ENCODE peak calls at places on chromosomes 3 and 15, in nine cellular contexts. M is cardiac muscle cell, N is ovary, V is upper lobe of right lung, J is pancreas, E is AG04450, D is GM23338, X is OCI-LY7, P is GM13977. U is an unnamed sample.

GRCh38 chr3:15538345-15538744 is 16.8 kb upstream of the COLQ start:
- DNase-seq in V (no peak), X (no peak), P (no peak), N (no peak), D (no peak), J (no peak), E (no peak), M (no peak), U (no peak)

GRCh38 chr3:110165753-110166152 is 828.4 kb upstream of the DPPA4 start:
- DNase-seq in V (no peak), N (no peak), P (no peak), X (no peak), M (peak), D (peak), E (no peak), J (peak), U (no peak)

GRCh38 chr3:164407111-164407510 is 671.2 kb downstream of the SI start:
- DNase-seq in D (no peak), J (no peak), M (no peak), P (no peak), N (no peak), E (no peak), X (no peak), V (no peak), U (no peak)

GRCh38 chr15:51368751-51369450 is 27.4 kb downstream of the GLDN start:
- DNase-seq in D (no peak), M (peak), P (no peak), X (no peak), J (no peak), V (no peak), E (peak), N (no peak), U (no peak)

GRCh38 chr15:67196672-67197363 is 57.6 kb downstream of the AAGAB start:
- DNase-seq in P (no peak), N (no peak), X (no peak), D (no peak), E (peak), J (no peak), V (no peak), M (peak), U (no peak)

GRCh38 chr3:19866751-19867347 is 67.2 kb downstream of the EFHB start:
- DNase-seq in P (peak), D (peak), J (peak), E (no peak), V (no peak), M (peak), X (peak), N (no peak), U (peak)

GRCh38 chr15:29093065-29093435 is 176.6 kb downstream of the NSMCE3 start:
- DNase-seq in P (no peak), N (no peak), M (no peak), E (no peak), X (no peak), D (no peak), J (no peak), V (peak), U (no peak)

GRCh38 chr3:153443961-153444360 is 281.9 kb downstream of the RAP2B start:
- DNase-seq in M (peak), N (no peak), E (no peak), V (no peak), J (no peak), D (peak), P (no peak), X (peak), U (no peak)

GRCh38 chr15:89139613-89140499 is 51.6 kb downstream of the ABHD2 start:
- DNase-seq in M (peak), E (no peak), P (no peak), D (peak), N (no peak), J (no peak), X (no peak), V (no peak), U (no peak)

GRCh38 chr15:79629687-79630086 is 197.6 kb downstream of the MINAR1 start:
- DNase-seq in X (no peak), D (no peak), N (no peak), E (no peak), P (no peak), M (peak), J (peak), V (no peak), U (no peak)

GRCh38 chr3:61650276-61650675 is 88.9 kb downstream of the PTPRG start:
- DNase-seq in P (no peak), N (peak), J (peak), V (no peak), M (peak), E (no peak), X (no peak), D (no peak), U (no peak)

GRCh38 chr15:45254405-45255293 is 2.6 kb downstream of the SLC28A2 start:
- DNase-seq in E (peak), D (no peak), N (no peak), M (no peak), V (no peak), X (no peak), J (peak), P (no peak), U (no peak)

GRCh38 chr3:77939726-77940125 is 899.8 kb downstream of the ROBO2 start:
- DNase-seq in D (no peak), J (no peak), X (no peak), N (no peak), P (no peak), V (no peak), E (no peak), M (peak), U (no peak)

GRCh38 chr15:58452775-58453174 is 21.0 kb downstream of the LIPC start:
- DNase-seq in N (no peak), M (no peak), P (no peak), J (no peak), V (no peak), E (no peak), D (no peak), X (no peak), U (no peak)

DNA sequence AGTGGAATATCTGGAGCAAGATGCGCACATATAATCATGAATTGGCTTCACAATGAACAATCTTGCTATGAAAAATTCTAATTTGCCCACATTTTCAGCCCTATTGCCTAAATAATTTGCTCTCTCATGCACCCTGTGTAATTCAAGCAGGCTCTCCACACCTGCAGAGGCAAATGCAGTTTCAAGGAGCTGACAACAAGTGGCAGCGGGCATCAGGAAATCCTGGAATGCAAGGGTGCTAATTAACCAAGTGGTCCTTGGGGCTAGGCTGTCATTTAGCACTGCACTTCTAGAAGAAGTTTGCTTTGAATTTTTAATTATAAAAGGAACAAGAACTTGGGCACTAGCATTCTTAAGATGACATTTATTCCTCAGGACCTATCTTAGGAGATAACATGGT is 56.3 kb upstream of the ICE2 start:
- DNase-seq in V (no peak), M (no peak), X (no peak), P (no peak), E (no peak), D (peak), N (no peak), J (no peak), U (no peak)
- TF ChIP-seq CTCF in V (no peak), M (no peak), X (no peak), P (no peak), E (no peak), D (peak), N (no peak), J (no peak), U (no peak)

GRCh38 chr15:85444329-85444605 is 63.9 kb downstream of the AKAP13 start:
- DNase-seq in X (no peak), N (no peak), D (no peak), P (no peak), J (no peak), M (no peak), V (no peak), E (no peak), U (no peak)

GRCh38 chr15:85443046-85443445 is 62.6 kb downstream of the AKAP13 start:
- DNase-seq in M (no peak), J (no peak), E (no peak), D (no peak), X (peak), N (no peak), P (no peak), V (no peak), U (no peak)

GRCh38 chr15:85445361-85445760 is 65.0 kb downstream of the AKAP13 start:
- DNase-seq in E (no peak), P (no peak), V (no peak), J (no peak), M (no peak), X (no peak), D (no peak), N (no peak), U (no peak)

GRCh38 chr15:85440451-85440850 is 60.0 kb downstream of the AKAP13 start:
- DNase-seq in D (no peak), J (no peak), P (peak), V (no peak), E (no peak), X (peak), M (no peak), N (no peak), U (no peak)

DNA sequence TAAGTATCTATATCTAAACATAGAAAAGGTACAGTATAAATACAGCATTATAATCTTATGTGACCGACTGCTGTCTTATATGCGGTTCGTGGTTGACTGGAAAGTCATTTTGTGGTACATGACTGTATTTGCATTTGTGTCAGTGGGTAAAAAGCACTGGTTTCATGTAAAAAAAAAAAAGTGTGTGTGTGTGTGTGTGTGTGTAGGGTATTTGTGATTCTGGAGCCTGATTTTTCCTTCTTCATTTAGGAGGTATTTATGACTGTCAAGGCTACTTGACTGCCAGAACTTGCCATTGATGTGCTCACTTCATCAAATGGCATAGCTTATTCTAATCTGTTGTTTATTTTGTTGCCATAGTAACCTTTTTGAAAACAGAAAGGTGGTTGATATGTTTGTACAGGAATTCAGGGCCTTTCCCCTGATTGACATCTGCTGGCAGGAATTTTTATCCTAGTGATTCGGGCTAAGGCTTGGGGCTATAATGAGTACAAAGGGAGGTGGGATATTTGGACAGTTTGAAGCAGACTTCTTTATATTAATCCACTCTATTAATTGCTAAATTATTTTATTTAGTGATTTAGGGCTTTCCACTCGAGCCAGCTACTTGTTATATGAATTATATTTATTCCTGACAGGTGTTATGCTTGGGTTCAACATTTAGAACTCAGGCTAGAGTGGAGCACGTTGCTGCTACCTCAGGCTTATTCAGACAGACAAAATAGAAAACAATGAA is 63.4 kb downstream of the AKAP13 start:
- DNase-seq in E (no peak), P (no peak), N (no peak), D (peak), V (no peak), X (peak), J (peak), M (peak), U (peak)
- TF ChIP-seq CTCF in E (no peak), P (no peak), N (no peak), D (no peak), V (no peak), X (no peak), J (no peak), M (no peak), U (no peak)

GRCh38 chr3:135246027-135246426 is 451.0 kb downstream of the EPHB1 start:
- DNase-seq in E (no peak), X (no peak), D (peak), M (no peak), P (no peak), J (no peak), N (no peak), V (no peak), U (no peak)
- TF ChIP-seq CTCF in E (no peak), X (peak), D (peak), M (no peak), P (peak), J (no peak), N (no peak), V (peak), U (no peak)

GRCh38 chr15:23576034-23576433 is 10.6 kb downstream of the MKRN3 start:
- DNase-seq in N (no peak), P (no peak), X (no peak), E (no peak), J (no peak), D (no peak), V (no peak), M (no peak), U (no peak)

GRCh38 chr15:23572844-23573243 is 7.4 kb downstream of the MKRN3 start:
- DNase-seq in J (no peak), E (no peak), M (no peak), P (no peak), D (no peak), V (no peak), N (no peak), X (no peak), U (no peak)

GRCh38 chr15:23578521-23579150 is 13.2 kb downstream of the MKRN3 start:
- DNase-seq in M (no peak), P (no peak), D (no peak), E (no peak), J (no peak), V (no peak), X (no peak), N (no peak), U (no peak)

GRCh38 chr15:23570466-23570865 is 5.0 kb downstream of the MKRN3 start:
- DNase-seq in N (no peak), J (peak), V (no peak), E (no peak), D (peak), P (no peak), X (no peak), M (no peak), U (no peak)

GRCh38 chr15:23574742-23575141 is 9.3 kb downstream of the MKRN3 start:
- DNase-seq in V (no peak), D (peak), N (no peak), J (no peak), P (no peak), X (no peak), M (no peak), E (no peak), U (no peak)
- TF ChIP-seq CTCF in V (no peak), D (peak), N (no peak), J (no peak), P (no peak), X (peak), M (no peak), E (no peak), U (no peak)

DNA sequence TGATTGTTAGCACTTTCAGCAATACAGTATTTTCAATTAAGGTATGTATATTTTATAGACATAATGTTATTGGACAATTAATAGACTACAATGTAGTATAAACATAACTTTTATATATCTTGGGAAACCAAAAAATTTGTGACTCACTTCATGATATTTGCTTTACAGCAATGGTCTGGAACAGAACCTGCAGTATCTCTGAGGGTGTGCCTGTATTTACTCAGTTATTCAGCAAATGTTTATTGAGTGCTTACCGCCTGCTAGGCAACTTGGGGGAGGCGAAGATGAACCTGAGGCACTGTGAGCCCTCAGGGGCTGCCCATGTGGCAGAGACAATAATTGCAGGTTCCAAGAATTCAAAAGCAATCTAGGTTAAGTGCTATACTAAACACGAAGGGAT is 144.8 kb downstream of the GABRB3 start:
- DNase-seq in J (no peak), N (no peak), X (peak), V (no peak), D (no peak), E (no peak), M (no peak), P (no peak), U (no peak)
- TF ChIP-seq CTCF in J (no peak), N (no peak), X (peak), V (no peak), D (no peak), E (no peak), M (no peak), P (no peak), U (no peak)

DNA sequence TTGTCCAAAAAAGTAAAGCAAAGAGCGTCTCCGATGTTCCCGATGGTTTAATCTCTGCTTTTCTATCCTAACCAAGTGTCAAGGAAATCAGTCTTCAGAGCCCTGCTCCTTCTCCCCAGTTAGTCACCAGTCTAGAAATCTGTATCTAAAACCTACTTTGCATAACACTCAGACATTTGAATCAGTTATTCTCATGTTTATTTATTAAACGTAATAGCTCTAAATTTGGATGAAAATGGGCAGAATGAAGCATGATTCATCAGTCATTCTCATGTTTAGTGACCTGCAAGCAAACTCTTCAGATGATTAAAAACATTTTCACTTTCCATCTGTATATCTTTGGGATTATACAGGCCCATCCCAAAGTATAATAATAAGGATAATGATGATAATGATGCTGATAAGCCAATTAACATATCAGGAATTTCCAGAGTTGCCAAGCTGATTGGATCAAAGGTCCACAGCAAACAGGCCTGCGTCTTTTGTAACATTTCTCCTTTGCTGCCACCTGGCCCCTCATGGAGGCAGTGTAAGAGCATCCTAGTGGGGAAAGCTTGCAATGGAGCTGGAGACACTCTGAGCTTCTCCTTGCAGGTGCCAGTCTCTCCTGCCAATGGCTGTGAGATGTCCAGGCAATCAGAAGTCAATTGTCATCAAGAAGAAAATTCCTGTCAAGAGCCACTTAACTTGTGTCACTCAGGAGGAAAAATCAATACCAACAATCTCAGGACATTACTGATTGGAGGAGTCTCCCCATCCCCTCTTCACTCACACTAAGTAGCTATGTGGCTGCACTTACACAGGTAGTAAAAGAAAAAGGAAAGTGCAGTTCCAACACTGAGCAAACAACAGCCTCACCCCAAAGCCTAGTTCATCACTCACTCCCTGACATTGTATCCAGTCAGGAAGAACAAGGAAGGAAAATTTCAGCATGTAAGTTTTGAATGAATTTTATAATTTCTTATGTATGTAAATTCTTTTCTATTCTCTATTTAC is 273.7 kb downstream of the IGSF11 start:
- DNase-seq in X (no peak), J (no peak), N (no peak), P (peak), D (peak), M (no peak), E (no peak), V (no peak), U (no peak)
- TF ChIP-seq CTCF in X (no peak), J (no peak), N (no peak), P (peak), D (peak), M (no peak), E (no peak), V (no peak), U (no peak)

DNA sequence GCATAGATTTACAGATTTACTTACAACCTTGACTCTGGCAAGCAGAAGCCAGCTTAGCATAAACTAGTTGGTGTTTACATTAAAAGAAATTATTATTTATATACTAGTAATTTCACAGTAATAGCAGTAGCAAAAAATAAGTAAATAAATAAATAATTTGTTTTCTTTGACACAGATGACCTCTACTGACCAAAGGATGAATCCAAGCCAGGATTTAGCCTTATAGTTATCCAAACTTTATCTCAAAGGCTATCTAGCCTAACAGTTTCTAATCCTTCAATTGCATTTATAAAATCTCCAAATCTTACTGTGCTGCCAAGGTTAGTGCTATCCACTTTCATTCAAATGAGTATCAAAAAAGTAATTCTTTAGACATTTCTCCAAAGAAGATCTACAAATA is 64.3 kb downstream of the FRMD5 start:
- DNase-seq in V (no peak), P (no peak), M (peak), E (no peak), X (no peak), N (no peak), J (no peak), D (no peak), U (no peak)
- TF ChIP-seq CTCF in V (no peak), P (no peak), M (no peak), E (no peak), X (no peak), N (no peak), J (no peak), D (no peak), U (no peak)

GRCh38 chr15:31328425-31328998 is 1.9 kb downstream of the KLF13 start:
- DNase-seq in P (peak), E (no peak), M (no peak), J (no peak), N (no peak), V (no peak), X (peak), D (no peak), U (peak)

GRCh38 chr15:31326729-31327673 is at the start of gene KLF13:
- DNase-seq in E (no peak), J (no peak), N (peak), V (peak), X (no peak), M (peak), D (no peak), P (no peak), U (peak)

GRCh38 chr15:31325976-31326728 is 483 bp upstream of the KLF13 start:
- DNase-seq in P (peak), M (peak), J (peak), V (peak), N (peak), E (peak), D (peak), X (peak), U (peak)

GRCh38 chr15:31328999-31329639 is 2.5 kb downstream of the KLF13 start:
- DNase-seq in M (no peak), P (peak), J (peak), E (no peak), X (peak), D (peak), N (no peak), V (peak), U (peak)

GRCh38 chr15:31327674-31328424 is 1.2 kb downstream of the KLF13 start:
- DNase-seq in J (peak), N (peak), D (peak), M (peak), E (no peak), X (peak), P (peak), V (peak), U (peak)
- TF ChIP-seq CTCF in J (no peak), N (no peak), D (no peak), M (no peak), E (no peak), X (no peak), P (no peak), V (no peak), U (no peak)

DNA sequence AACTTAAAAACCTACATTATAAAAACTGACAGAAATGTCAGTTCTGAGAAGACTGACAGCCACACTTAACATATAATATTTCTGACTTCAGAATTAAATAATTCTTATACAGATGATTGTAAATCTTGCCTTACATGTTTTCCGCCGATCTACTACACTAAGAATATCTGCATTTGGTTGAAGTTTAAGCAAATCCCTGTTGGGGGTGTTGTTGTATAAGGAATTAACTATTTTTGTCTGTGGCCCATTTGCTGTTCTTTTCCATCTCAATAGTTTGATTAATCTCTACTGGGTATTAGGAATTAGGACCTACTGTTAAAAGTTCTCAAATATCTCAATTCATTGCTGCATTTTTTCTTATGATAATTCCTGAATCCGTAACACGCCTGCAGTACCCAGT is 838.3 kb upstream of the ROBO1 start:
- DNase-seq in E (no peak), N (no peak), M (no peak), V (no peak), J (no peak), P (no peak), D (peak), X (no peak), U (no peak)
- TF ChIP-seq CTCF in E (no peak), N (no peak), M (no peak), V (no peak), J (no peak), P (no peak), D (peak), X (no peak), U (no peak)